ENCODE peak calls at places on chromosomes 11 and 22, in nine cellular contexts. Y, W, Z, L, R, S, C, E and G are unnamed samples.

GRCh38 chr11:61129608-61130523 is 27.6 kb downstream of the CD5 start:
- DNase-seq in Y (peak; percentile 96), W (peak; percentile 94), Z (peak; percentile 94), L (no peak), R (no peak), S (peak; percentile 86), C (peak; percentile 88), E (no peak), G (peak; percentile 73)

GRCh38 chr22:43094085-43094484 is 4.9 kb upstream of the TTLL1 start:
- DNase-seq in Y (peak; percentile 48), W (peak; percentile 53), Z (no peak), L (no peak), R (no peak), S (no peak), C (no peak), E (no peak), G (no peak)

GRCh38 chr22:47486569-47487312 is 724.3 kb downstream of the TBC1D22A start:
- DNase-seq in Y (no peak), W (no peak), Z (no peak), L (no peak), R (no peak), S (no peak), C (no peak), E (no peak), G (no peak)

GRCh38 chr11:43367382-43368178 is 8.9 kb downstream of the TTC17 start:
- DNase-seq in Y (no peak), W (no peak), Z (no peak), L (no peak), R (no peak), S (no peak), C (peak; percentile 85), E (no peak), G (no peak)

GRCh38 chr11:44574620-44575287 is 9.3 kb downstream of the CD82 start:
- DNase-seq in Y (peak; percentile 79), W (peak; percentile 53), Z (no peak), L (no peak), R (peak; percentile 74), S (peak; percentile 97), C (peak; percentile 92), E (no peak), G (no peak)

GRCh38 chr11:79235696-79236095 is 205.1 kb downstream of the TENM4 start:
- DNase-seq in Y (no peak), W (no peak), Z (no peak), L (no peak), R (no peak), S (no peak), C (no peak), E (no peak), G (no peak)

GRCh38 chr22:46501701-46502100 is 35.7 kb downstream of the CELSR1 start:
- DNase-seq in Y (no peak), W (no peak), Z (no peak), L (no peak), R (no peak), S (peak; percentile 77), C (peak; percentile 9), E (no peak), G (no peak)

GRCh38 chr11:118841469-118842222 is 42.0 kb upstream of the CXCR5 start:
- DNase-seq in Y (no peak), W (no peak), Z (no peak), L (no peak), R (no peak), S (no peak), C (no peak), E (no peak), G (no peak)

GRCh38 chr22:28229566-28230483 is 310.8 kb upstream of the PITPNB start:
- DNase-seq in Y (no peak), W (no peak), Z (no peak), L (no peak), R (no peak), S (no peak), C (peak; percentile 32), E (no peak), G (no peak)

GRCh38 chr22:35997438-35997837 is 31.2 kb downstream of the RBFOX2 start:
- DNase-seq in Y (no peak), W (no peak), Z (no peak), L (no peak), R (no peak), S (no peak), C (peak; percentile 83), E (no peak), G (no peak)

GRCh38 chr22:30307026-30307574 is 17.8 kb upstream of the CASTOR1 start:
- DNase-seq in Y (no peak), W (no peak), Z (no peak), L (no peak), R (no peak), S (no peak), C (no peak), E (no peak), G (no peak)

GRCh38 chr22:24325105-24325757 is 54.6 kb downstream of the SPECC1L start:
- DNase-seq in Y (peak; percentile 84), W (no peak), Z (no peak), L (no peak), R (peak; percentile 62), S (peak; percentile 33), C (peak; percentile 88), E (peak; percentile 3), G (no peak)

GRCh38 chr11:132914600-132914999 is 617.7 kb downstream of the OPCML start:
- DNase-seq in Y (no peak), W (no peak), Z (no peak), L (no peak), R (no peak), S (no peak), C (no peak), E (no peak), G (no peak)